ENCODE peak calls at places on chromosomes 16 and 17, in six cellular contexts. L, O, F, B, A and J are unnamed samples.

GRCh38 chr17:82648761-82649474 is 674 bp upstream of the WDR45B start:
- DNase-seq in F (peak; percentile 57), O (no peak), A (no peak), B (no peak), L (peak; percentile 86), J (no peak)

GRCh38 chr17:65279456-65279855 is 142.3 kb downstream of the RGS9 start:
- DNase-seq in B (no peak), O (no peak), F (no peak), L (no peak), A (no peak), J (no peak)

GRCh38 chr17:81502471-81503017 is 10.1 kb downstream of the ACTG1 start:
- DNase-seq in B (no peak), F (no peak), O (no peak), A (no peak), L (no peak), J (no peak)

GRCh38 chr16:63466-63865 is 9.0 kb downstream of the RHBDF1 start:
- DNase-seq in B (no peak), O (no peak), A (no peak), F (no peak), L (no peak), J (no peak)

GRCh38 chr17:21242026-21242700 is 11.0 kb downstream of the NATD1 start:
- DNase-seq in O (no peak), L (no peak), F (no peak), A (no peak), B (no peak), J (no peak)

GRCh38 chr17:2023692-2024571 is 1.2 kb downstream of the RTN4RL1 start:
- DNase-seq in B (no peak), L (peak; percentile 57), F (peak; percentile 96), A (peak; percentile 59), O (no peak), J (no peak)

GRCh38 chr17:58310511-58311428 is 17.8 kb downstream of the TSPOAP1 start:
- DNase-seq in O (no peak), F (no peak), L (no peak), B (no peak), A (no peak), J (peak; percentile 43)

GRCh38 chr17:47239663-47240374 is 13.8 kb upstream of the ITGB3 start:
- DNase-seq in B (peak; percentile 87), A (peak; percentile 69), O (peak; percentile 99), F (no peak), L (peak; percentile 32), J (peak; percentile 93)

GRCh38 chr16:12002447-12003006 is 26.0 kb downstream of the SNX29 start:
- DNase-seq in B (no peak), A (no peak), L (no peak), O (no peak), F (no peak), J (no peak)

GRCh38 chr16:19137201-19137601 is 23.4 kb downstream of the ITPRIPL2 start:
- DNase-seq in F (no peak), L (no peak), A (no peak), B (no peak), O (no peak), J (no peak)

GRCh38 chr16:68823401-68823800 is 19.9 kb upstream of the TANGO6 start:
- DNase-seq in B (no peak), A (no peak), O (no peak), L (no peak), F (peak; percentile 69), J (no peak)

GRCh38 chr17:348692-349425 is 3.7 kb downstream of the RPH3AL start:
- DNase-seq in O (peak; percentile 59), A (no peak), F (no peak), L (no peak), B (no peak), J (no peak)

GRCh38 chr17:27630607-27631408 is at the start of gene LGALS9:
- DNase-seq in A (no peak), O (peak; percentile 31), L (no peak), B (no peak), F (no peak), J (no peak)

GRCh38 chr17:62693616-62694415 is 66.3 kb downstream of the MRC2 start:
- DNase-seq in F (no peak), B (no peak), L (peak; percentile 29), A (no peak), O (no peak), J (no peak)

GRCh38 chr17:74350486-74350885 is 11.2 kb downstream of the BTBD17 start:
- DNase-seq in A (no peak), O (no peak), B (no peak), L (no peak), F (no peak), J (no peak)

DNA sequence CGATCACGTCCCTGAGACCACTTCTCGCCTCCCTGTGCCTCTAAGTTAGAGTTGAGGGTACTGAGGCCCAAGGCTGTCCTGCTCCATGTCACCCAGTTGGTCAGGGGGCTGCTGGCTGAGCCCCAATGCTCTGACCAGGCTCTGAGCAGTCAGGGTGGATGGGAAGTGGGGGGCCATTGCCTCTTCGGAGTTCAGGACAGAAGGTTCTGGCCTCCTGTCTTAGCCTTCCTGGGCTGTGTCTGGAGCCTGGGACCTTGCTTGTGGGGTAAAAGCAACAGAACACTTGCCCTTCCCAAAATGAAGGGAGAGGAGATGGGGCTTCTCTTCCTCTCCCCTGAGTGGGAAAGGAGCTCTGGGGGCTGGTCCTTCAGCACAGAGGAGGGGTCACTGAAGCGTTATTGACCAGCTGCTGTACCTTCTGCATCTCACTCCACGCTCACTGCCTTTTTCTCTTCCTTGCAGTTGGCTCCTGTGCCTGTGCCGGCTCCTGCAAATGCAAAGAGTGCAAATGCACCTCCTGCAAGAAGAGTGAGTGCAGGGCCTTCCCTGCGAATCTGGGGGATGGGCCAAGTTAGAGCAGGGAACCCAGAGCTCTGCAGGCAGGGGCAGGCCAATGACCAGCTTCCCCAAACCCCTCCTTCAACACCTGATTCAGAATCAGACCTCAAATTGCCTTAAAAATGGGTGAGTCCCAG is 580 bp downstream of the MT1X start:
- DNase-seq in F (peak; percentile 37), O (no peak), A (no peak), L (no peak), B (no peak), J (no peak)
- TF ChIP-seq POLR2AphosphoS5 in F (no peak), O (no peak), A (no peak), L (no peak), B (no peak), J (no peak)

GRCh38 chr16:50154369-50154947 is 1.4 kb downstream of the TENT4B start:
- DNase-seq in F (peak; percentile 25), B (no peak), O (peak; percentile 35), L (peak; percentile 40), A (no peak), J (peak; percentile 34)
- TF ChIP-seq POLR2AphosphoS5 in F (no peak), B (no peak), O (no peak), L (no peak), A (no peak), J (no peak)

DNA sequence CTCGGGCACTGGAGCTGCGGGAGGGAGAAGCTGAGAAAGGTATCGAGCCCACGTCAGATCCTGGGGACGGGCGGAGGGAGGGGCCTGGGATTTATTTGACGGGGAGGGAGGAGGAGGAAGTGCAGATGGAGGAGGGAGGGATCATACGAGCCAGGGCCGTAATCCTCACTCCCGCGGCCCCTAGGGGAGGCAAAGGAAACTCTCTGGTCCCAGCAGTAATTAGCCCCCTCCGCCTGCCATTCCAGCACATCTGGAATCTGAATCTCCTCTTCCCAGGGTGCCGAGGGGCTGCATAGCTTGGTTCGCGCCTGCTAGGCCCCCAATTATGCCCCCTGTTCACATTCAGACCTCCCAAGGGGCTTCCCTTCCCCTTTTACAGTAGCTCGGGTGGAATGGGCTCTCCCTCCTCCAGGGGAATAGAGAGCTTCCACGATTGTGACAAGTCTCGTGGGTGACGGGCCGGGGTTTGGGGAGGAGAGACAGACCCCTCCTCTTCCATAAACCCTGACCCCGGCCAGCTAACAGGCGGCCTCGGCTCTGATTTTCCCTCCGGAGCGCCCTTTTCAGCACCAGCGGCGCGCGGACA is at the start of gene SEZ6L2:
- DNase-seq in F (peak; percentile 98), O (peak; percentile 79), A (peak; percentile 90), B (peak; percentile 76), L (peak; percentile 93), J (no peak)
- TF ChIP-seq POLR2AphosphoS5 in F (no peak), O (no peak), A (peak; percentile 81), B (no peak), L (no peak), J (no peak)

DNA sequence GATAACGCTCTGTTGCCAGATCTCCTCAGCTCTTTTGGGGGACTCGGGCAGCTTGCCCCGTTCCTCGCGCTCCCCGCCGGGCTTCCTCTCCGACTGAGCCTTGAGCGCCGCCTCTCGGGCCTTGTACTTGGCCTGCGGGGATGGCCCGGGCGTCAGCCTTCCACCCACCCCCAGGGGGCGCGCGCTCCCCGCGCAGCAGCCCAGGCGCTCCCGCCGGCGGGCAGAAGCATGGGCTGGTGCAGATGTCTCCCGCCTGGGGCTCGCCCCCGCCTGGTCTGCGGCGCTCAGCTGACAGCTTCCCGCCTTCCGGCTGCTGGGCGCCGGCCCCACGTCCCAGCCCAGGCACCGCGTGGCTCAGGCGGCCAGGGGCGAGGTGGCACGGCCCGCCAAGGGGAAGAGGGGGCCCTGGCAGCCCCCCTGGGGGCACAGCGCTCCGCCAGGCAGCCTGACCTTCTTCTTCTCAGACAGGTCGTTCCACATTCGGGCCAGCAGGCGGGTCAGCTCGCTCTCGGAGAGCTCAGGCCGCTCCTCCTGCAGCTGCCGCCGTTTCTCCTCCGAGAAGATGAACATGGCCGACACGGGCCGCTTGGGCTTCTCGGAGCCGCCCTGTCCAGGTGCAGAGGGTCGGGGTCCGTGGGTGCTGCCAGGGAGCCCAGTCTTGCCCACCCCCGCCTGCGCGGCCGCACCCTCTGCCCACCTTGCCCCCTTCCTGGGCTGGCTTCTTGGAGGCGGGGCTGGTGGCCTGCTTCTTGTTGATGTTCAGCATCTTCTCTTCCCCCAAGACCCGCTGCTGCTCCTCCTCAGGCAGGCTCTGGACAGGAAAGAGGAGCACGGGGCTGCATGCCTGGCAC is 8.9 kb downstream of the UBTF start:
- DNase-seq in F (peak; percentile 94), O (peak; percentile 89), A (peak; percentile 63), B (no peak), L (peak; percentile 82), J (peak; percentile 90)
- TF ChIP-seq POLR2AphosphoS5 in F (peak; percentile 60), O (peak; percentile 90), A (peak; percentile 56), B (no peak), L (peak; percentile 75), J (no peak)

GRCh38 chr17:55727920-55728319 is 5.3 kb upstream of the TMEM100 start:
- DNase-seq in F (no peak), L (no peak), B (no peak), O (no peak), A (no peak), J (no peak)
- TF ChIP-seq POLR2AphosphoS5 in F (no peak), L (no peak), B (no peak), O (no peak), A (no peak), J (no peak)

GRCh38 chr16:84593825-84594724 is 23.8 kb downstream of the COTL1 start:
- DNase-seq in B (no peak), L (peak; percentile 46), O (no peak), F (peak; percentile 64), A (no peak), J (no peak)
- TF ChIP-seq POLR2AphosphoS5 in B (no peak), L (peak; percentile 23), O (no peak), F (no peak), A (no peak), J (no peak)